ENCODE peak calls at places on chromosomes 3 and 15, in nine cellular contexts. W, O, U, M, P, C, A, E and Q are unnamed samples.

GRCh38 chr3:61451841-61452240 is 109.5 kb upstream of the PTPRG start:
- DNase-seq in W (no peak), O (no peak), U (no peak), M (no peak), P (no peak), C (no peak), A (no peak), E (no peak), Q (no peak)

GRCh38 chr3:11624704-11625375 is 18.9 kb downstream of the VGLL4 start:
- DNase-seq in W (no peak), O (no peak), U (peak; percentile 18), M (no peak), P (no peak), C (no peak), A (no peak), E (peak; percentile 23), Q (no peak)

GRCh38 chr15:57692709-57693108 is 13.8 kb upstream of the POLR2M start:
- DNase-seq in W (no peak), O (no peak), U (no peak), M (no peak), P (no peak), C (no peak), A (no peak), E (no peak), Q (no peak)

GRCh38 chr15:95300958-95301357 is 1029.5 kb upstream of the NR2F2 start:
- DNase-seq in W (no peak), O (no peak), U (no peak), M (no peak), P (no peak), C (no peak), A (no peak), E (no peak), Q (no peak)

GRCh38 chr3:126678691-126679317 is 23.9 kb upstream of the TXNRD3 start:
- DNase-seq in W (no peak), O (no peak), U (peak; percentile 68), M (no peak), P (peak; percentile 47), C (no peak), A (no peak), E (no peak), Q (no peak)

GRCh38 chr3:8500208-8500961 is 1.2 kb upstream of the LMCD1 start:
- DNase-seq in W (no peak), O (no peak), U (peak; percentile 22), M (peak; percentile 17), P (no peak), C (no peak), A (no peak), E (no peak), Q (no peak)

GRCh38 chr3:183638092-183638644 is 2.7 kb downstream of the KLHL24 start:
- DNase-seq in W (no peak), O (no peak), U (no peak), M (no peak), P (peak; percentile 44), C (no peak), A (no peak), E (no peak), Q (no peak)

GRCh38 chr3:149441662-149442442 is 32.6 kb upstream of the TM4SF4 start:
- DNase-seq in W (no peak), O (no peak), U (no peak), M (no peak), P (no peak), C (no peak), A (no peak), E (no peak), Q (no peak)

GRCh38 chr3:72724070-72724469 is 124.2 kb downstream of the SHQ1 start:
- DNase-seq in W (no peak), O (no peak), U (no peak), M (no peak), P (no peak), C (no peak), A (no peak), E (no peak), Q (no peak)

GRCh38 chr3:168981396-168981795 is 682.1 kb downstream of the MECOM start:
- DNase-seq in W (no peak), O (no peak), U (no peak), M (no peak), P (no peak), C (no peak), A (no peak), E (no peak), Q (no peak)

GRCh38 chr3:136209921-136210320 is 13.8 kb upstream of the MSL2 start:
- DNase-seq in W (no peak), O (no peak), U (no peak), M (no peak), P (no peak), C (no peak), A (no peak), E (no peak), Q (no peak)

GRCh38 chr15:39115379-39116057 is 465.4 kb upstream of the THBS1 start:
- DNase-seq in W (no peak), O (no peak), U (no peak), M (no peak), P (no peak), C (no peak), A (no peak), E (no peak), Q (no peak)

GRCh38 chr3:16199769-16200168 is 25.3 kb downstream of the GALNT15 start:
- DNase-seq in W (no peak), O (no peak), U (no peak), M (no peak), P (peak; percentile 48), C (no peak), A (no peak), E (no peak), Q (no peak)

GRCh38 chr3:48898383-48899234 is at the start of gene SLC25A20:
- DNase-seq in W (peak; percentile 80), O (peak; percentile 89), U (peak; percentile 67), M (peak; percentile 20), P (peak; percentile 74), C (peak; percentile 94), A (peak; percentile 89), E (peak; percentile 95), Q (peak; percentile 88)

GRCh38 chr3:46935989-46936620 is 40.4 kb downstream of the CCDC12 start:
- DNase-seq in W (no peak), O (no peak), U (no peak), M (no peak), P (no peak), C (no peak), A (no peak), E (no peak), Q (no peak)